ENCODE peak calls at places on chromosome 7, in four cellular contexts. C is A549, E is K562, L is HepG2. A is an unnamed sample.

GRCh38 chr7:24407965-24408364 is 124.0 kb downstream of the NPY start:
- DNase-seq in C (no peak), E (no peak), L (no peak), A (no peak)

GRCh38 chr7:46291064-46291463 is 370.0 kb upstream of the IGFBP3 start:
- DNase-seq in C (no peak), E (no peak), L (no peak), A (no peak)

GRCh38 chr7:92296235-92296634 is 50.5 kb downstream of the ANKIB1 start:
- DNase-seq in C (no peak), E (no peak), L (no peak), A (no peak)

GRCh38 chr7:25583655-25584054 is 355.4 kb upstream of the NPVF start:
- DNase-seq in C (no peak), E (no peak), L (no peak), A (no peak)

GRCh38 chr7:44307301-44307900 is 18.0 kb downstream of the CAMK2B start:
- DNase-seq in C (peak), E (peak), L (peak), A (peak)

GRCh38 chr7:141042222-141043193 is 27.8 kb upstream of the MRPS33 start:
- DNase-seq in C (peak), E (no peak), L (peak), A (no peak)

GRCh38 chr7:92813390-92814024 is 22.9 kb downstream of the CDK6 start:
- DNase-seq in C (no peak), E (no peak), L (no peak), A (peak)

GRCh38 chr7:94154858-94155257 is 150.7 kb upstream of the BET1 start:
- DNase-seq in C (peak), E (no peak), L (no peak), A (no peak)

GRCh38 chr7:31856366-31856765 is 169.4 kb downstream of the PPP1R17 start:
- DNase-seq in C (no peak), E (no peak), L (no peak), A (no peak)

GRCh38 chr7:45663965-45664623 is 89.9 kb downstream of the ADCY1 start:
- DNase-seq in C (no peak), E (no peak), L (no peak), A (no peak)

GRCh38 chr7:155840262-155840885 is 28.1 kb upstream of the SHH start:
- DNase-seq in C (no peak), E (no peak), L (no peak), A (no peak)
- TF ChIP-seq MYC in C (no peak), E (no peak), L (no peak), A (no peak)

GRCh38 chr7:40723829-40724228 is 589.0 kb downstream of the SUGCT start:
- DNase-seq in C (no peak), E (no peak), L (no peak), A (no peak)

GRCh38 chr7:40721344-40721949 is 586.6 kb downstream of the SUGCT start:
- DNase-seq in C (no peak), E (no peak), L (no peak), A (no peak)

GRCh38 chr7:40726559-40726958 is 591.8 kb downstream of the SUGCT start:
- DNase-seq in C (no peak), E (no peak), L (no peak), A (no peak)
- TF ChIP-seq JUN in C (no peak), E (no peak), L (no peak), A (no peak)

DNA sequence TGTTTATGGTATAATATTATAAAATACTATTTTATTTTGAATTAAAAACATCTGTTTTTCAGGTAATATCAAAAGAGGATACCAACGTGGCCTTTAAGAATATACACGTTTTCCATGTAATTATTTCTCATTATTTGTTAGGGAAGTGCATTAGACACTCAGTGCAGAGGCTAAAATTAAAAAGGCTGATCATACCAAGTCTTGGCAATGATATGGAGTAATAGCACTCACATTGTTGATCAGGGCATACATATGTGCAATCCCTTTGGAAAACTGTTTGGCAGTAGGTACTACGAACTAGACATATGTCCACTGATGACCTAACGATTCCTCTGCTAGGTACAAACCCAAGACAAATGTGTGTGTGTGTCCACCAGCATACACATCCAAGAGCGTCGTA is 20.7 kb upstream of the VIPR2 start:
- DNase-seq in C (no peak), E (no peak), L (no peak), A (no peak)
- TF ChIP-seq MYC in C (no peak), E (no peak), L (no peak), A (no peak)

DNA sequence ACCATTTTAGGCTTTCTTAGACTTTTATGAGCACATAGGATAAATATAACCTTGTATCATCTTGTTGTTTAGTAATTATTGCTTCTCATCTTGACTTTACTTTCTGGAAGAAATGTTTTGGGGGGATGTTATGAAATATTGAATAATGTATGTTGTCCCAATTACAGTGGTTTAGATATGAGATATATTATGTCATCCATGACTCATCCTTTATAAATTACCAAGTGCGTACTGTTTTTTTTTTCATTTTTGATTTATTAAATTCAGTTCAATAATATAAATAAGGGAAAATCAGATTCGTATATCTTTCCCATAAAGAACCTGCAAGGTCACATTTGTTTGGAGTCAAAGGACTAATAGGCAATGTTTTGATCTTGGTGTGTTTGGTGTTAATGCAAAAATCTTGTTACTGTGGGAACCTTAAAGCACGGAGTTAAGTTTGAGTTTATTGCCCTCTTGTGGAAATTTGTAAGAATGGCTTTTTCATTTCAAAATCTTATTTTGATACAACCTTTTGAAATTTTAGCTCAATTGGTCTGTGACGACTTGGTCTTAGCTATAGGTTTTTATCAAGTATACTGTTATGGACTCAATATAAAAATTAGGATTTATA is 108.6 kb downstream of the SRI start:
- DNase-seq in C (peak), E (peak), L (peak), A (peak)
- TF ChIP-seq JUN in C (no peak), E (no peak), L (no peak), A (peak)

DNA sequence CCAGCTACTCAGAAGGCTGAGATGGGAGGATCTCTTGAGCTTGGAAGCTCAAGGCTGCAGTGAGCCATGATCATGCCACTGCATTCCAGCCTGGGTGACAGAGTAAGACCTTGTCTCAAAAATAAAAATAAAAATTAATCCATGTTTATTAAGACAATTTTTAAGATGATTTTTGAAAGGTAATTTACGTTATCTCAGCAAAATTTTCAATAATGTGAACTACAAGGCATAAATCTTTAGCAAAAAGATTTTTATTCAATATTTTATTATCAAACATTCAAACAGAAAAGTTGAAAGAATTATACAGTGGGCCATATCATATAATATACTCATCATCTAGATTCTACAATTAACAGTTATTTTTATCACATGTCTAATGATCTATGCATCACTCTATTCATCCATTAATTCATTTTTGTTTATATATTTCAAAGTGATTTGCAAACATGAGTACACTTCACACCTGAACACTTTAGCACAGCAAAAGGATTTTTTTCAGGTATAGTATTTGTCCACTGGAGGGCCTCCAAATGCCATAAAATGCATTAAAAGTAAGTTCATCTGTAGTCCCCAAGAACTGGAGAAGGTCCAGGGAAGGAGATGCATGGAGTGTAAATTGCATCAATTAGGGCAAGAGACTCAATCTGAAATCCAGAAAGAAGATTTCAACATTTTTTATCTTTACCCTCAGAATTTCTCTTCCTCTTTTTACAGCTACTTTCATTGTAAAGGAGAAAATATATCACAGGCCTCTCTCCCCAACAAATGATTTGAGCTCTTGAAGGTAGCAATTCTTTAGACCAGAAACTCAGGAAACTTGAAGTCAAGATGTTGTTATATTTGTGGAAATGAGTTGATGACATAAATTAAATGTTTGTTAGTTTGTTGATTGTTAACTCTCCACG is 38.6 kb upstream of the RSBN1L start:
- DNase-seq in C (peak), E (peak), L (peak), A (peak)
- TF ChIP-seq MYC in C (no peak), E (no peak), L (no peak), A (no peak)

GRCh38 chr7:83153419-83153818 is 9.3 kb downstream of the PCLO start:
- DNase-seq in C (no peak), E (no peak), L (no peak), A (no peak)
- TF ChIP-seq JUN in C (no peak), E (no peak), L (no peak), A (no peak)

GRCh38 chr7:1639071-1639470 is 31.0 kb upstream of the ELFN1 start:
- DNase-seq in C (no peak), E (no peak), L (no peak), A (no peak)
- TF ChIP-seq MYC in C (no peak), E (no peak), L (no peak), A (no peak)

GRCh38 chr7:118013252-118014010 is 140.2 kb upstream of the CTTNBP2 start:
- DNase-seq in C (no peak), E (no peak), L (no peak), A (no peak)
- TF ChIP-seq JUN in C (no peak), E (no peak), L (no peak), A (no peak)

DNA sequence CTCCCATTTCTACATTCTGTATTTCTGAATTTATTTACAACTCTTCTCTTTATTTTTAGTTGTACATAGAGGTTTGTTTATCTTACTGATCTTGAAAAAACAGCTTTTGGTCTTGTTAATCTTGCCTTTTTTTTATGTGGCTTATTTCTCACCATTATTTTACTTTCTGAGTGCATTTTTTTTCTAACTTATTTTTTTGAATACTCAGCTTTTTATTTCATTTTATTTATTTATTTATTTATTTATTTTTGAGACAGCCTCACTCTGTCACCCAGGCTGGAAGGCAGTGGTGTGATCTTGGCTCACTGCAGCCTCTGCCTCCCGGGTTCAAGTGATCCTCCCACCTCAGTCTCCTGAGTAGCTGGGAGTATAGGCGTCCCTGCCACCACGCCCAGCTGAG is 23.9 kb downstream of the CUX1 start:
- DNase-seq in C (no peak), E (no peak), L (no peak), A (no peak)
- TF ChIP-seq MYC in C (no peak), E (no peak), L (no peak), A (no peak)

A was measured in endothelial cell of umbilical vein.